ENCODE peak calls at places on chromosomes 13 and 19, in six cellular contexts. N is PC-3, F is fibroblast of lung, L is ascending aorta, C is tibial artery, T is uterus. Z is an unnamed sample. For H3K27me3, the result is how much of the 10 kb centered on the place peaks cover.

GRCh38 chr19:49997709-49998108 is 27.5 kb downstream of the VRK3 start:
- DNase-seq in L (no peak), N (peak), T (no peak), C (no peak), F (peak), Z (peak)

GRCh38 chr19:29098863-29099481 is 114.0 kb downstream of the UQCRFS1 start:
- DNase-seq in T (peak), N (peak), F (peak), C (peak), L (peak), Z (peak)

GRCh38 chr19:860481-861098 is 1.1 kb downstream of the CFD start:
- DNase-seq in F (peak), T (no peak), L (no peak), N (peak), C (peak), Z (peak)

GRCh38 chr19:903266-903797 is 9.7 kb downstream of the R3HDM4 start:
- DNase-seq in N (no peak), T (no peak), F (peak), L (no peak), C (no peak), Z (no peak)

GRCh38 chr19:543912-544608 is at the start of gene GZMM:
- DNase-seq in T (no peak), F (no peak), C (no peak), L (no peak), N (no peak), Z (no peak)

GRCh38 chr19:44585371-44586141 is 27.8 kb upstream of the IGSF23 start:
- DNase-seq in L (no peak), N (peak), C (no peak), F (peak), T (no peak), Z (peak)

GRCh38 chr19:19034204-19034624 is 811 bp downstream of the ARMC6 start:
- DNase-seq in L (no peak), N (peak), C (no peak), T (no peak), F (peak), Z (peak)

GRCh38 chr19:38831142-38831605 is 420 bp downstream of the ECH1 start:
- DNase-seq in C (peak), L (peak), N (peak), F (peak), T (peak), Z (peak)

GRCh38 chr13:91139232-91139631 is 208.3 kb upstream of the MIR17HG start:
- DNase-seq in N (no peak), L (no peak), C (no peak), T (no peak), F (no peak), Z (no peak)

GRCh38 chr13:74077847-74078246 is 56.4 kb downstream of the KLF12 start:
- DNase-seq in N (no peak), T (no peak), C (no peak), F (peak), L (no peak), Z (no peak)

GRCh38 chr13:86585826-86586225 is 786.6 kb upstream of the SLITRK6 start:
- DNase-seq in T (no peak), L (no peak), F (peak), N (peak), C (no peak), Z (no peak)

GRCh38 chr13:85724554-85725432 is 74.4 kb downstream of the SLITRK6 start:
- DNase-seq in L (no peak), T (no peak), C (no peak), F (peak), N (peak), Z (peak)

GRCh38 chr13:97895383-97895782 is 58.1 kb upstream of the IPO5 start:
- DNase-seq in F (no peak), L (no peak), T (no peak), N (no peak), C (no peak), Z (no peak)

GRCh38 chr13:107192289-107192688 is 624.4 kb upstream of the ARGLU1 start:
- DNase-seq in T (no peak), L (no peak), F (no peak), C (no peak), N (no peak), Z (no peak)

GRCh38 chr13:26897706-26898550 is 137.3 kb upstream of the GPR12 start:
- DNase-seq in T (no peak), F (no peak), N (no peak), C (no peak), L (no peak), Z (no peak)

GRCh38 chr13:94224670-94225069 is 254.8 kb downstream of the DCT start:
- DNase-seq in L (no peak), T (no peak), C (no peak), F (no peak), N (no peak), Z (no peak)

GRCh38 chr13:57425531-57425930 is 206.0 kb upstream of the PCDH17 start:
- DNase-seq in T (no peak), L (no peak), N (no peak), C (no peak), F (no peak), Z (no peak)

GRCh38 chr13:20401958-20402856 is 123.5 kb downstream of the CRYL1 start:
- DNase-seq in F (peak), C (no peak), N (peak), L (no peak), T (no peak), Z (peak)

GRCh38 chr19:10968527-10969081 is 7.8 kb downstream of the SMARCA4 start:
- DNase-seq in L (no peak), C (no peak), F (no peak), N (no peak), T (no peak), Z (no peak)

GRCh38 chr19:13995017-13995728 is 10.9 kb downstream of the RFX1 start:
- DNase-seq in N (peak), C (no peak), F (peak), L (no peak), T (no peak), Z (no peak)

GRCh38 chr13:63605962-63606361 is 2190.3 kb upstream of the PCDH20 start:
- DNase-seq in F (no peak), C (no peak), T (no peak), N (no peak), L (no peak), Z (no peak)

GRCh38 chr13:45817833-45818232 is 33.7 kb downstream of the SIAH3 start:
- DNase-seq in N (peak), F (peak), T (no peak), C (no peak), L (no peak), Z (peak)
- TF ChIP-seq CTCF in N (peak), F (peak), T (no peak), C (no peak), L (no peak), Z (peak)

GRCh38 chr19:47026889-47027288 is 7.3 kb downstream of the NPAS1 start:
- DNase-seq in C (no peak), N (no peak), T (no peak), L (no peak), F (no peak), Z (no peak)
- H3K27me3 ChIP-seq in C (under half), N (under half), T (under half), L (under half), F (under half), Z (under half)

DNA sequence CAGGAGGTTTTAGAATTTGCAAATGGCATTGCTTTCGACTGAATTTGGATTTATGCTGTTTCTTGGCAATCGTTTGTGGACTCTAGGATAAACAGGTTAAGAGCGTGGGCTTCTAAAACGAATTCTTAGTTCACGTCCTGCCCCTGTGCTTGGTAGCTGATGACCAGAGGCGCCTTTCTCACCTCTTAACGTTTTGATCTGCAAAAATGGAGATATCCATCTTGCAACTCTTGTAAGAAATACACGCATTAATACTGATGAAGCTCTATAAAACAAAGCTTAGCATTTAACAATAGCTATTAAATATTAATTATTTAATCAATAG is 577 bp upstream of the KATNAL1 start:
- DNase-seq in N (no peak), F (no peak), L (no peak), T (no peak), C (no peak), Z (no peak)
- TF ChIP-seq CTCF in N (no peak), F (no peak), L (no peak), T (no peak), C (no peak), Z (no peak)

GRCh38 chr13:112624602-112625430 is 36.9 kb upstream of the TUBGCP3 start:
- DNase-seq in N (no peak), F (no peak), L (no peak), C (no peak), T (no peak), Z (no peak)

GRCh38 chr13:112622375-112622774 is 34.4 kb upstream of the TUBGCP3 start:
- DNase-seq in F (no peak), T (no peak), L (no peak), C (no peak), N (no peak), Z (no peak)

GRCh38 chr13:112623051-112623711 is 35.2 kb upstream of the TUBGCP3 start:
- DNase-seq in C (no peak), L (no peak), N (no peak), F (no peak), T (no peak), Z (no peak)

GRCh38 chr13:112625698-112626097 is 37.7 kb upstream of the TUBGCP3 start:
- DNase-seq in T (no peak), C (peak), F (no peak), L (no peak), N (no peak), Z (no peak)

DNA sequence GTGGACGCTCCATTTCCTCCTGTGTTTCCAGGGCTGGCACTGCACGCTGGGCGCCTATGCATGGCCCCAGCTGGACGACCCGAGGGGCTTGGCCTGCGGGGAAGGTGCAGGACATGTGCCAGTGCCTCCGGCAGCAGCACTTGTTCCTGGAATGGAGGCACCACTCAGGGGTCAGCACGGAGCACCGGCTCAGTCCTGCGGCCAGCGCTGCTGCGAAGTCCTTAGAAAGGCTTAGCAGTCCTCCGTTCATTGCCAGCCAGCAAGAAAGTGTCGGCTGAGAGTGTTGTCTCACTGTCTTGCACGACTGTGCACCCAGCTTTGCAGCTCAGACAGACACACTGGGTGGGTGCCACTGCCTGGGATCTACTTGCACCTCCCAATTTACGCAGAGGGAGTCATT is 36.1 kb upstream of the TUBGCP3 start:
- DNase-seq in L (no peak), N (no peak), T (no peak), F (no peak), C (no peak), Z (no peak)
- H3K27me3 ChIP-seq in L (under half), N (under half), T (under half), F (under half), C (under half), Z (under half)

DNA sequence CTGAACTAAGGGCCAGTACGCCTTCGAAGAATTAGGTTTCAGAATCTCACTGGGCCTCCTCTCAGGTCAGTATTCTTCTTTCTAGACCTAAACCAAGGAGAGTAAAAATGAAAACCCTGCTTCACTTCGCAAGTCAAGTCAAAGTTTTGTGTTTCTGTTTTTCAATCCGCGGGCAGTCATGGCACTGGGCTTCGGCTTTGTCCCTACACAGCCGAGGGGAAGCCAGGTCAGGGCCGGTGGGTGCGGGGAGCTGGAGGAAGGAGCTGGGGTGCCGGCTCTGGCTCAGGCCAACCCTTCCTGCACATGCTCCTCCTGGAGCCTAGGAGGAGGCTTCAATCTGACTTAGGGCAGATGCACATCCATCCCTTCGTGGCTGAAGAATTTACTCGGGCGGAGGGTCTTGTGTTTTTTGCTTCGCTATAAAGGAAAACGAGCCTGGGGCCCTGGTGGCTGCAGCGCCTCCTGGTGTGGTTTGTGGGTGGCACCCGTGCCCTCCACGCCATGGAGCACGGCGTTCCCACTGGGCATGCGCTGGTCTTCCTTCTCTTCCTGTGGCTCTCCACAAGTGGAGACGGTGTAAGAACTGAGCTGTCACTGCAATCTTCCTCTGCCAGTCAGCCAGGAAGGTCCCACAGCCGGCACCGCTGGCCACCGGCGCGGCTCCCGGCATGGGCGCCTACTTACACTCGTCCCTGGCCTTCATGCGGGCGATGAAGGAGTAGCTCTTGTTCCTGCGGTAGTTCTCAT is 22.5 kb downstream of the C19orf44 start:
- DNase-seq in N (no peak), F (no peak), C (no peak), T (no peak), L (no peak), Z (no peak)
- TF ChIP-seq CTCF in N (peak), F (peak), C (no peak), T (no peak), L (no peak), Z (peak)

GRCh38 chr19:7783991-7784421 is 21.0 kb downstream of the CLEC4M start:
- DNase-seq in T (no peak), N (peak), F (peak), L (no peak), C (no peak), Z (peak)

GRCh38 chr19:7778081-7778480 is 15.0 kb downstream of the CLEC4M start:
- DNase-seq in N (no peak), T (no peak), F (no peak), L (no peak), C (no peak), Z (no peak)

GRCh38 chr19:7781157-7781556 is 18.1 kb downstream of the CLEC4M start:
- DNase-seq in C (peak), T (no peak), N (peak), F (no peak), L (no peak), Z (no peak)

GRCh38 chr19:7775761-7776160 is 12.7 kb downstream of the CLEC4M start:
- DNase-seq in L (no peak), N (no peak), F (no peak), C (no peak), T (no peak), Z (no peak)

DNA sequence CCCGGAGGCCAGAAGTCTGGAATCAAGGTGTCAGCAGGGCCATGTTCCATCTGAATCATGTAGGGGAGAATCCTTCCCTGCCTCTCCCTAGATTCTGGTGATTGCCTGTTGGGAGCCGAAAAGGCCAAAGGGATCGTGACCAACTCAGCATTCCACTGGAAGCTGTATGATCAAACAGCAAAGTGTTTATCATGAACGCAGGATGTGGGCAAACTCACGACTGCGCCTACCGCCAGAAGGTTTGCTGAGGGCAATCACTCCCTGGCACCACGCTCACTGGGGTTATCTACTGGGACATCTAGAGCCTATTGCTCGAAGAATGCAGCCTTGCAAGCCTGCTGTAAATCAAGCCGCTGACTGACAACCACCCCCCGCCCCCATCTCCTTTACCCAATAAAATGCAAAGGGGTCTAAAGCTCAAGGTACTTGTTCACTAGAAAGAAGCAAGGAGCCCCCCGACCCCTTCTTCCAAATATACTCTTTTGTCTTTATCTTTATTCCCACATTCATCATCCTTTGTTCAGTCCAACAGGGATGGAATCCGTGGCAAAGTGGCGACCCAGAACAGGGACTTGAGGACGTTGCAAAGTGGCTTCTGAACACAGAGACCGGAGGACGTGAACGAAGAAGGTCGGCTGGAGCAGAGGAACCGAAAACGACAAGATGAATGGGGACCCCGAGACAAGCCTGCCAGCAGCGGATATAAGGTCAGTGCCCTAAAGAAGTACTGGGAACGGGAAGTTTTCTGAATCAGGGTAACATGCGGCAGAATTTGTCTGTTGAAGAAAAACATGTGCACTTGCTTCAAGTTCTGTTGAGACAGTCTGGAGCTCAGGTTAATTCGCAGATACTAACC is 16.8 kb downstream of the CLEC4M start:
- DNase-seq in L (no peak), N (no peak), T (no peak), C (no peak), F (no peak), Z (no peak)
- H3K27me3 ChIP-seq in L (under half), N (under half), T (under half), C (under half), F (under half), Z (under half)

DNA sequence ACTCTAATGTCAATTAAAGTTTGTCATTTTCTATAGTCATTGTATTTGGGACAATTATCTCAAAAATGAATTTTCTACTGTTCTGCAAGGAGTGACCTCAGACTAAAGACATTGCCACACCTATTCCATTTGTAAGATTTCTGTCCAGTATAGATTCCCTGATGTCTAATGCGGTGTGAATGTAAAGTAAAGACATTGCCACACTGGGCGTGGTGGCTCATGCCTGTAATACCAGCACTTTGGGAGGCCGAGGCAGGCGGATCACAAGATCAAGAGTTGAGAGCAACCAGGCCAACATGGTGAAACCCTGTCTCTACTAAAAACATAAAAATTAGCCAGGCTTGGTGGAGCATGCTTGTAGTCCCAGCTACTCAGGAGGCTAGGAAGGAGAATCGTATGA is 13.8 kb upstream of the ZNF83 start:
- DNase-seq in N (no peak), F (no peak), T (no peak), L (no peak), C (no peak), Z (no peak)
- TF ChIP-seq CTCF in N (no peak), F (no peak), T (no peak), L (no peak), C (no peak), Z (no peak)

DNA sequence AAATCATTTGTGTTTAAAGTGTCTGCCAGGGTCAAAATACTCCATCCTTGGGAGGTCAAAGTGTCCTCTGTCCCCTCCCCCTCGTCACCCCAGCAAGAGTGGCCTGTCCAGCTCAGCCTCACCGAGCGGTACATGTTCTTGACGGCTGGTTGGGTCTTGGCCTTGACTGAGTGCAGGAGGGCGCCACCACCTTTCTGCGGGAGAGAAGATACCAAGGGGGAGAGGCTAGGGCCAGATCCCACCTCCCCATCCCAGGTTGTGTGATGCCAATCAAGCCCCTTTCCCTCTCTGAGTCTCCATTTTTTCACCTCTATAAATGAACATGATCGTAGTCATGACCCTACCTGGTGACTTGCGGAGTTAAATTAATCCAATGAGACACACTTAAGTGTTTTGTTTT is 6.1 kb downstream of the CRB3 start:
- DNase-seq in L (no peak), N (no peak), C (no peak), F (no peak), T (no peak), Z (no peak)
- H3K27me3 ChIP-seq in L (under half), N (under half), C (under half), F (under half), T (under half), Z (under half)

Z was measured in bronchial epithelial cell.